ENCODE peak calls at places on chromosomes 13 and 19, in eight cellular contexts. One of them, this sample, is unnamed.

GRCh38 chr19:13623686-13624405 is 117.6 kb upstream of the CACNA1A start:
- DNase-seq in stimulated activated CD4-positive, alpha-beta T cell treated with anti-CD3 and anti-CD28 coated beads, Interleukin-4, amount 100 ng/mL, for 48 hours: no peak
- DNase-seq in amygdala: no peak
- DNase-seq in SW 1271: no peak
- DNase-seq in hippocampal formation: no peak
- DNase-seq in activated CD4-positive, CD25-positive, alpha-beta regulatory T cell: no peak
- DNase-seq in choroid plexus epithelial cell: no peak
- DNase-seq in HS-27A: no peak
- DNase-seq in this sample: no peak

GRCh38 chr19:28652790-28653189 is 560.2 kb downstream of the UQCRFS1 start:
- DNase-seq in activated CD4-positive, CD25-positive, alpha-beta regulatory T cell: no peak
- DNase-seq in amygdala: no peak
- DNase-seq in stimulated activated CD4-positive, alpha-beta T cell treated with anti-CD3 and anti-CD28 coated beads, Interleukin-4, amount 100 ng/mL, for 48 hours: no peak
- DNase-seq in hippocampal formation: no peak
- DNase-seq in HS-27A: no peak
- DNase-seq in choroid plexus epithelial cell: no peak
- DNase-seq in SW 1271: no peak
- DNase-seq in this sample: no peak

GRCh38 chr13:111513766-111514611 is 193.5 kb downstream of the TEX29 start:
- DNase-seq in activated CD4-positive, CD25-positive, alpha-beta regulatory T cell: no peak
- DNase-seq in stimulated activated CD4-positive, alpha-beta T cell treated with anti-CD3 and anti-CD28 coated beads, Interleukin-4, amount 100 ng/mL, for 48 hours: no peak
- DNase-seq in HS-27A: no peak
- DNase-seq in SW 1271: no peak
- DNase-seq in amygdala: no peak
- DNase-seq in hippocampal formation: no peak
- DNase-seq in choroid plexus epithelial cell: no peak
- DNase-seq in this sample: no peak

GRCh38 chr13:70043685-70044084 is 63.9 kb upstream of the ATXN8OS start:
- DNase-seq in amygdala: no peak
- DNase-seq in SW 1271: no peak
- DNase-seq in activated CD4-positive, CD25-positive, alpha-beta regulatory T cell: no peak
- DNase-seq in HS-27A: no peak
- DNase-seq in choroid plexus epithelial cell: no peak
- DNase-seq in hippocampal formation: no peak
- DNase-seq in stimulated activated CD4-positive, alpha-beta T cell treated with anti-CD3 and anti-CD28 coated beads, Interleukin-4, amount 100 ng/mL, for 48 hours: no peak
- DNase-seq in this sample: no peak

GRCh38 chr13:74841123-74841522 is 640.8 kb downstream of the TBC1D4 start:
- DNase-seq in HS-27A: no peak
- DNase-seq in hippocampal formation: no peak
- DNase-seq in choroid plexus epithelial cell: no peak
- DNase-seq in amygdala: no peak
- DNase-seq in stimulated activated CD4-positive, alpha-beta T cell treated with anti-CD3 and anti-CD28 coated beads, Interleukin-4, amount 100 ng/mL, for 48 hours: no peak
- DNase-seq in activated CD4-positive, CD25-positive, alpha-beta regulatory T cell: no peak
- DNase-seq in SW 1271: no peak
- DNase-seq in this sample: no peak

GRCh38 chr13:48532146-48532472 is 771 bp downstream of the RCBTB2 start:
- DNase-seq in SW 1271: no peak
- DNase-seq in choroid plexus epithelial cell: peak
- DNase-seq in amygdala: no peak
- DNase-seq in activated CD4-positive, CD25-positive, alpha-beta regulatory T cell: no peak
- DNase-seq in stimulated activated CD4-positive, alpha-beta T cell treated with anti-CD3 and anti-CD28 coated beads, Interleukin-4, amount 100 ng/mL, for 48 hours: no peak
- DNase-seq in hippocampal formation: peak
- DNase-seq in HS-27A: peak
- DNase-seq in this sample: no peak

GRCh38 chr19:38003427-38004099 is 96.6 kb downstream of the SIPA1L3 start:
- DNase-seq in activated CD4-positive, CD25-positive, alpha-beta regulatory T cell: no peak
- DNase-seq in hippocampal formation: peak
- DNase-seq in amygdala: peak
- DNase-seq in choroid plexus epithelial cell: peak
- DNase-seq in SW 1271: peak
- DNase-seq in stimulated activated CD4-positive, alpha-beta T cell treated with anti-CD3 and anti-CD28 coated beads, Interleukin-4, amount 100 ng/mL, for 48 hours: peak
- DNase-seq in HS-27A: peak
- DNase-seq in this sample: no peak

GRCh38 chr13:19764237-19764636 is 18.5 kb downstream of the PSPC1 start:
- DNase-seq in stimulated activated CD4-positive, alpha-beta T cell treated with anti-CD3 and anti-CD28 coated beads, Interleukin-4, amount 100 ng/mL, for 48 hours: no peak
- DNase-seq in choroid plexus epithelial cell: no peak
- DNase-seq in amygdala: no peak
- DNase-seq in activated CD4-positive, CD25-positive, alpha-beta regulatory T cell: no peak
- DNase-seq in SW 1271: no peak
- DNase-seq in hippocampal formation: no peak
- DNase-seq in HS-27A: no peak
- DNase-seq in this sample: no peak

GRCh38 chr13:36345438-36346221 is 564 bp downstream of the SPART start:
- DNase-seq in hippocampal formation: peak
- DNase-seq in stimulated activated CD4-positive, alpha-beta T cell treated with anti-CD3 and anti-CD28 coated beads, Interleukin-4, amount 100 ng/mL, for 48 hours: peak
- DNase-seq in SW 1271: peak
- DNase-seq in activated CD4-positive, CD25-positive, alpha-beta regulatory T cell: peak
- DNase-seq in HS-27A: peak
- DNase-seq in amygdala: peak
- DNase-seq in choroid plexus epithelial cell: peak
- DNase-seq in this sample: peak

GRCh38 chr19:36916991-36917390 is 859 bp downstream of the ZNF568 start:
- DNase-seq in choroid plexus epithelial cell: peak
- DNase-seq in HS-27A: no peak
- DNase-seq in amygdala: peak
- DNase-seq in hippocampal formation: no peak
- DNase-seq in stimulated activated CD4-positive, alpha-beta T cell treated with anti-CD3 and anti-CD28 coated beads, Interleukin-4, amount 100 ng/mL, for 48 hours: no peak
- DNase-seq in activated CD4-positive, CD25-positive, alpha-beta regulatory T cell: no peak
- DNase-seq in SW 1271: no peak
- DNase-seq in this sample: no peak

GRCh38 chr13:39773833-39774232 is 118.4 kb downstream of the COG6 start:
- DNase-seq in stimulated activated CD4-positive, alpha-beta T cell treated with anti-CD3 and anti-CD28 coated beads, Interleukin-4, amount 100 ng/mL, for 48 hours: no peak
- DNase-seq in amygdala: no peak
- DNase-seq in hippocampal formation: no peak
- DNase-seq in choroid plexus epithelial cell: peak
- DNase-seq in HS-27A: no peak
- DNase-seq in SW 1271: no peak
- DNase-seq in activated CD4-positive, CD25-positive, alpha-beta regulatory T cell: no peak
- DNase-seq in this sample: no peak

GRCh38 chr13:52104624-52105023 is 24.2 kb downstream of the NEK5 start:
- DNase-seq in HS-27A: no peak
- DNase-seq in stimulated activated CD4-positive, alpha-beta T cell treated with anti-CD3 and anti-CD28 coated beads, Interleukin-4, amount 100 ng/mL, for 48 hours: no peak
- DNase-seq in SW 1271: no peak
- DNase-seq in hippocampal formation: no peak
- DNase-seq in activated CD4-positive, CD25-positive, alpha-beta regulatory T cell: no peak
- DNase-seq in choroid plexus epithelial cell: peak
- DNase-seq in amygdala: no peak
- DNase-seq in this sample: no peak

GRCh38 chr13:113588394-113589111 is 4.0 kb downstream of the TFDP1 start:
- DNase-seq in amygdala: no peak
- DNase-seq in activated CD4-positive, CD25-positive, alpha-beta regulatory T cell: no peak
- DNase-seq in stimulated activated CD4-positive, alpha-beta T cell treated with anti-CD3 and anti-CD28 coated beads, Interleukin-4, amount 100 ng/mL, for 48 hours: no peak
- DNase-seq in SW 1271: no peak
- DNase-seq in choroid plexus epithelial cell: no peak
- DNase-seq in hippocampal formation: no peak
- DNase-seq in HS-27A: no peak
- DNase-seq in this sample: no peak

GRCh38 chr13:24265453-24265852 is 43.9 kb upstream of the C1QTNF9 start:
- DNase-seq in amygdala: no peak
- DNase-seq in hippocampal formation: no peak
- DNase-seq in choroid plexus epithelial cell: no peak
- DNase-seq in activated CD4-positive, CD25-positive, alpha-beta regulatory T cell: no peak
- DNase-seq in SW 1271: no peak
- DNase-seq in stimulated activated CD4-positive, alpha-beta T cell treated with anti-CD3 and anti-CD28 coated beads, Interleukin-4, amount 100 ng/mL, for 48 hours: no peak
- DNase-seq in HS-27A: no peak
- DNase-seq in this sample: no peak

GRCh38 chr19:46537136-46538097 is 41.8 kb upstream of the PNMA8B start:
- DNase-seq in HS-27A: no peak
- DNase-seq in stimulated activated CD4-positive, alpha-beta T cell treated with anti-CD3 and anti-CD28 coated beads, Interleukin-4, amount 100 ng/mL, for 48 hours: peak
- DNase-seq in amygdala: peak
- DNase-seq in activated CD4-positive, CD25-positive, alpha-beta regulatory T cell: peak
- DNase-seq in choroid plexus epithelial cell: peak
- DNase-seq in SW 1271: no peak
- DNase-seq in hippocampal formation: peak
- DNase-seq in this sample: peak

GRCh38 chr13:113404723-113405471 is 41.0 kb upstream of the GRTP1 start:
- DNase-seq in choroid plexus epithelial cell: no peak
- DNase-seq in stimulated activated CD4-positive, alpha-beta T cell treated with anti-CD3 and anti-CD28 coated beads, Interleukin-4, amount 100 ng/mL, for 48 hours: no peak
- DNase-seq in hippocampal formation: no peak
- DNase-seq in activated CD4-positive, CD25-positive, alpha-beta regulatory T cell: no peak
- DNase-seq in amygdala: no peak
- DNase-seq in SW 1271: no peak
- DNase-seq in HS-27A: no peak
- DNase-seq in this sample: no peak

GRCh38 chr19:12346896-12347295 is 13.5 kb upstream of the ZNF563 start:
- DNase-seq in choroid plexus epithelial cell: no peak
- DNase-seq in hippocampal formation: no peak
- DNase-seq in activated CD4-positive, CD25-positive, alpha-beta regulatory T cell: no peak
- DNase-seq in amygdala: no peak
- DNase-seq in HS-27A: no peak
- DNase-seq in stimulated activated CD4-positive, alpha-beta T cell treated with anti-CD3 and anti-CD28 coated beads, Interleukin-4, amount 100 ng/mL, for 48 hours: no peak
- DNase-seq in SW 1271: no peak
- DNase-seq in this sample: no peak

GRCh38 chr13:21037656-21038055 is 23.7 kb downstream of the LATS2 start:
- DNase-seq in hippocampal formation: no peak
- DNase-seq in choroid plexus epithelial cell: no peak
- DNase-seq in activated CD4-positive, CD25-positive, alpha-beta regulatory T cell: no peak
- DNase-seq in amygdala: no peak
- DNase-seq in stimulated activated CD4-positive, alpha-beta T cell treated with anti-CD3 and anti-CD28 coated beads, Interleukin-4, amount 100 ng/mL, for 48 hours: no peak
- DNase-seq in HS-27A: no peak
- DNase-seq in SW 1271: no peak
- DNase-seq in this sample: no peak

GRCh38 chr13:112747256-112747655 is 57.4 kb downstream of the ATP11A start:
- DNase-seq in SW 1271: no peak
- DNase-seq in stimulated activated CD4-positive, alpha-beta T cell treated with anti-CD3 and anti-CD28 coated beads, Interleukin-4, amount 100 ng/mL, for 48 hours: no peak
- DNase-seq in amygdala: no peak
- DNase-seq in choroid plexus epithelial cell: no peak
- DNase-seq in activated CD4-positive, CD25-positive, alpha-beta regulatory T cell: no peak
- DNase-seq in hippocampal formation: no peak
- DNase-seq in HS-27A: no peak
- DNase-seq in this sample: no peak

GRCh38 chr13:22836475-22836874 is 344.3 kb upstream of the SGCG start:
- DNase-seq in HS-27A: no peak
- DNase-seq in activated CD4-positive, CD25-positive, alpha-beta regulatory T cell: no peak
- DNase-seq in SW 1271: no peak
- DNase-seq in stimulated activated CD4-positive, alpha-beta T cell treated with anti-CD3 and anti-CD28 coated beads, Interleukin-4, amount 100 ng/mL, for 48 hours: no peak
- DNase-seq in hippocampal formation: no peak
- DNase-seq in amygdala: no peak
- DNase-seq in choroid plexus epithelial cell: no peak
- DNase-seq in this sample: no peak

GRCh38 chr19:42250666-42251531 is 4.0 kb downstream of the ERF start:
- DNase-seq in activated CD4-positive, CD25-positive, alpha-beta regulatory T cell: no peak
- DNase-seq in HS-27A: no peak
- DNase-seq in stimulated activated CD4-positive, alpha-beta T cell treated with anti-CD3 and anti-CD28 coated beads, Interleukin-4, amount 100 ng/mL, for 48 hours: no peak
- DNase-seq in choroid plexus epithelial cell: no peak
- DNase-seq in amygdala: peak
- DNase-seq in SW 1271: no peak
- DNase-seq in hippocampal formation: peak
- DNase-seq in this sample: no peak

GRCh38 chr19:4374451-4375163 is 25.7 kb downstream of the SH3GL1 start:
- DNase-seq in hippocampal formation: no peak
- DNase-seq in choroid plexus epithelial cell: peak
- DNase-seq in stimulated activated CD4-positive, alpha-beta T cell treated with anti-CD3 and anti-CD28 coated beads, Interleukin-4, amount 100 ng/mL, for 48 hours: no peak
- DNase-seq in amygdala: no peak
- DNase-seq in SW 1271: peak
- DNase-seq in activated CD4-positive, CD25-positive, alpha-beta regulatory T cell: no peak
- DNase-seq in HS-27A: peak
- DNase-seq in this sample: no peak

GRCh38 chr19:55206664-55207500 is 2.4 kb downstream of the PTPRH start:
- DNase-seq in stimulated activated CD4-positive, alpha-beta T cell treated with anti-CD3 and anti-CD28 coated beads, Interleukin-4, amount 100 ng/mL, for 48 hours: peak
- DNase-seq in activated CD4-positive, CD25-positive, alpha-beta regulatory T cell: no peak
- DNase-seq in SW 1271: peak
- DNase-seq in choroid plexus epithelial cell: peak
- DNase-seq in amygdala: peak
- DNase-seq in hippocampal formation: peak
- DNase-seq in HS-27A: peak
- DNase-seq in this sample: no peak

GRCh38 chr19:8973501-8974091 is 36.6 kb downstream of the MUC16 start:
- DNase-seq in HS-27A: no peak
- DNase-seq in amygdala: no peak
- DNase-seq in choroid plexus epithelial cell: peak
- DNase-seq in stimulated activated CD4-positive, alpha-beta T cell treated with anti-CD3 and anti-CD28 coated beads, Interleukin-4, amount 100 ng/mL, for 48 hours: no peak
- DNase-seq in hippocampal formation: no peak
- DNase-seq in activated CD4-positive, CD25-positive, alpha-beta regulatory T cell: no peak
- DNase-seq in SW 1271: no peak
- DNase-seq in this sample: no peak

GRCh38 chr19:14577885-14578427 is 4.9 kb upstream of the CLEC17A start:
- DNase-seq in HS-27A: no peak
- DNase-seq in amygdala: no peak
- DNase-seq in activated CD4-positive, CD25-positive, alpha-beta regulatory T cell: no peak
- DNase-seq in hippocampal formation: no peak
- DNase-seq in choroid plexus epithelial cell: no peak
- DNase-seq in SW 1271: no peak
- DNase-seq in stimulated activated CD4-positive, alpha-beta T cell treated with anti-CD3 and anti-CD28 coated beads, Interleukin-4, amount 100 ng/mL, for 48 hours: no peak
- DNase-seq in this sample: no peak

GRCh38 chr13:71149498-71150363 is 717.3 kb downstream of the DACH1 start:
- DNase-seq in choroid plexus epithelial cell: no peak
- DNase-seq in activated CD4-positive, CD25-positive, alpha-beta regulatory T cell: no peak
- DNase-seq in amygdala: no peak
- DNase-seq in stimulated activated CD4-positive, alpha-beta T cell treated with anti-CD3 and anti-CD28 coated beads, Interleukin-4, amount 100 ng/mL, for 48 hours: no peak
- DNase-seq in HS-27A: no peak
- DNase-seq in SW 1271: no peak
- DNase-seq in hippocampal formation: no peak
- DNase-seq in this sample: no peak

GRCh38 chr19:17510220-17510993 is 1.0 kb upstream of the PGLS start:
- DNase-seq in activated CD4-positive, CD25-positive, alpha-beta regulatory T cell: no peak
- DNase-seq in HS-27A: no peak
- DNase-seq in SW 1271: no peak
- DNase-seq in amygdala: no peak
- DNase-seq in hippocampal formation: no peak
- DNase-seq in stimulated activated CD4-positive, alpha-beta T cell treated with anti-CD3 and anti-CD28 coated beads, Interleukin-4, amount 100 ng/mL, for 48 hours: no peak
- DNase-seq in choroid plexus epithelial cell: no peak
- DNase-seq in this sample: no peak

GRCh38 chr13:65287405-65287804 is 1942.7 kb downstream of the PCDH9 start:
- DNase-seq in stimulated activated CD4-positive, alpha-beta T cell treated with anti-CD3 and anti-CD28 coated beads, Interleukin-4, amount 100 ng/mL, for 48 hours: no peak
- DNase-seq in HS-27A: no peak
- DNase-seq in SW 1271: no peak
- DNase-seq in choroid plexus epithelial cell: no peak
- DNase-seq in hippocampal formation: no peak
- DNase-seq in activated CD4-positive, CD25-positive, alpha-beta regulatory T cell: no peak
- DNase-seq in amygdala: no peak
- DNase-seq in this sample: no peak

GRCh38 chr13:45700971-45701900 is 884 bp upstream of the CBY2 start:
- DNase-seq in activated CD4-positive, CD25-positive, alpha-beta regulatory T cell: no peak
- DNase-seq in SW 1271: no peak
- DNase-seq in stimulated activated CD4-positive, alpha-beta T cell treated with anti-CD3 and anti-CD28 coated beads, Interleukin-4, amount 100 ng/mL, for 48 hours: peak
- DNase-seq in hippocampal formation: no peak
- DNase-seq in choroid plexus epithelial cell: no peak
- DNase-seq in HS-27A: no peak
- DNase-seq in amygdala: no peak
- DNase-seq in this sample: no peak

This sample was measured in central memory CD8-positive, alpha-beta T cell.